ENCODE peak calls at places on chromosomes 6 and 20, in six cellular contexts. Y is trophoblast cell, X is IMR-90, W is H1, N is neuronal stem cell, B is mesenchymal stem cell. G is an unnamed sample.
A peak's percentile ranks its signal among the peaks of the same experiment; 100 is the strongest.

GRCh38 chr6:96236471-96236870 is 220.7 kb downstream of the FUT9 start:
- DNase-seq in Y (no peak), X (no peak), W (no peak), N (no peak), B (no peak), G (no peak)

GRCh38 chr6:33203443-33204164 is 851 bp upstream of the HSD17B8 start:
- DNase-seq in Y (no peak), X (no peak), W (no peak), N (no peak), B (peak; percentile 16), G (no peak)

GRCh38 chr20:60000271-60001026 is 42.2 kb downstream of the CDH26 start:
- DNase-seq in Y (no peak), X (no peak), W (no peak), N (no peak), B (no peak), G (no peak)

GRCh38 chr6:44494011-44494501 is 106.5 kb downstream of the CDC5L start:
- DNase-seq in Y (peak; percentile 81), X (peak; percentile 76), W (no peak), N (no peak), B (peak; percentile 13), G (no peak)

GRCh38 chr6:32462609-32463008 is 22.9 kb downstream of the HLA-DRA start:
- DNase-seq in Y (no peak), X (no peak), W (no peak), N (no peak), B (no peak), G (no peak)

GRCh38 chr6:16503919-16504554 is 257.2 kb downstream of the ATXN1 start:
- DNase-seq in Y (no peak), X (no peak), W (no peak), N (no peak), B (no peak), G (no peak)

GRCh38 chr20:43749734-43750294 is 23.0 kb upstream of the GTSF1L start:
- DNase-seq in Y (peak; percentile 49), X (peak; percentile 38), W (peak; percentile 53), N (peak; percentile 70), B (peak; percentile 61), G (peak; percentile 82)

GRCh38 chr20:9838378-9839295 is at the start of gene PAK5:
- DNase-seq in Y (no peak), X (peak; percentile 15), W (peak; percentile 85), N (peak; percentile 89), B (peak; percentile 6), G (peak; percentile 97)

GRCh38 chr6:9140181-9140580 is 704.8 kb upstream of the SLC35B3 start:
- DNase-seq in Y (no peak), X (peak; percentile 12), W (no peak), N (no peak), B (no peak), G (no peak)

GRCh38 chr6:2891768-2892170 is 11.3 kb downstream of the SERPINB9 start:
- DNase-seq in Y (no peak), X (no peak), W (no peak), N (no peak), B (no peak), G (no peak)

GRCh38 chr6:4322846-4323309 is 187.5 kb upstream of the ECI2 start:
- DNase-seq in Y (peak; percentile 77), X (peak; percentile 26), W (no peak), N (no peak), B (peak; percentile 34), G (no peak)
- H3K14ac ChIP-seq in Y (peak overlapping the region; percentile 65), X (no peak overlapping the region), W (no peak overlapping the region), N (no peak overlapping the region), B (no peak overlapping the region), G (no peak overlapping the region)

DNA sequence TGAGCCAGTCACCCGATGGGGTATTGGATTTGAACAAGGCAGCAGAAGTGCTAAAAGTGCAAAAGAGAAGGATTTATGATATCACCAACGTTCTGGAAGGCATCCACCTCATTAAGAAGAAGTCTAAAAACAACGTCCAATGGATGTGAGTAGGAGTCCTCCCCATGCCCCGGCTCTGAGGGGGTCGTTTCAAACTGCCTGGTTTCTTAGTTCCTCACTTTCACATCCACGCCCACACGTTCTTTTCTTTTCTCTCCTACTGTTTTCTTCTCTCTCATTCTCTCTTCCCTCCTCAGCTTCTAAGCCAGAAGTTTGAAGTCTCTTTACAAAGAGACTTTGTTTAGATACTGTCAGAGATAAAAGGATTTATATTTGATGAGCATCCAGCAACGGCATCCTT is 53.0 kb upstream of the CDKAL1 start:
- DNase-seq in Y (no peak), X (no peak), W (no peak), N (no peak), B (no peak), G (no peak)
- H3K14ac ChIP-seq in Y (no peak overlapping the region), X (no peak overlapping the region), W (no peak overlapping the region), N (no peak overlapping the region), B (no peak overlapping the region), G (no peak overlapping the region)

GRCh38 chr20:15098351-15098750 is 760.9 kb upstream of the FLRT3 start:
- DNase-seq in Y (no peak), X (no peak), W (no peak), N (no peak), B (no peak), G (no peak)

GRCh38 chr20:15100506-15101160 is 763.2 kb upstream of the FLRT3 start:
- DNase-seq in Y (no peak), X (no peak), W (no peak), N (no peak), B (no peak), G (no peak)

DNA sequence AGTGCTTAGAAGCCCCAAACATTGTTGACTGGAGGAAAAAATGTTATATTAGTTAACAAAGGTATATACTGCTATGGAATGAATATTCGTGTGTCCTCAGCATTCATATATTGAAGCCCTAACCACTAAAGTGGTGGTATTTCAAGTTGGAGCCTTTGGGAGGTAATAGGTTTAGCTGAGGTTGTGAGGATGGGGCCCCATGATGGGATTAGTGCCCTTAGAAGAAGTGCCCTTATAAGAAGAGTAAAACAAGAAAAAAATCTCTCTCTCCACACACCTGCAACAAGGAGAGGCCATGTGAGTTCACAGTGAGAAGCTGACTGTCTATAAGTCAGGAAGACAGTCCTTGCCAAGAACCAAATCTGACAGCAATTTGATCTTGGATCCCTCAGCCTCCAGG is 761.7 kb upstream of the FLRT3 start:
- DNase-seq in Y (no peak), X (no peak), W (no peak), N (no peak), B (no peak), G (no peak)
- H3K14ac ChIP-seq in Y (no peak overlapping the region), X (no peak overlapping the region), W (no peak overlapping the region), N (no peak overlapping the region), B (no peak overlapping the region), G (no peak overlapping the region)

DNA sequence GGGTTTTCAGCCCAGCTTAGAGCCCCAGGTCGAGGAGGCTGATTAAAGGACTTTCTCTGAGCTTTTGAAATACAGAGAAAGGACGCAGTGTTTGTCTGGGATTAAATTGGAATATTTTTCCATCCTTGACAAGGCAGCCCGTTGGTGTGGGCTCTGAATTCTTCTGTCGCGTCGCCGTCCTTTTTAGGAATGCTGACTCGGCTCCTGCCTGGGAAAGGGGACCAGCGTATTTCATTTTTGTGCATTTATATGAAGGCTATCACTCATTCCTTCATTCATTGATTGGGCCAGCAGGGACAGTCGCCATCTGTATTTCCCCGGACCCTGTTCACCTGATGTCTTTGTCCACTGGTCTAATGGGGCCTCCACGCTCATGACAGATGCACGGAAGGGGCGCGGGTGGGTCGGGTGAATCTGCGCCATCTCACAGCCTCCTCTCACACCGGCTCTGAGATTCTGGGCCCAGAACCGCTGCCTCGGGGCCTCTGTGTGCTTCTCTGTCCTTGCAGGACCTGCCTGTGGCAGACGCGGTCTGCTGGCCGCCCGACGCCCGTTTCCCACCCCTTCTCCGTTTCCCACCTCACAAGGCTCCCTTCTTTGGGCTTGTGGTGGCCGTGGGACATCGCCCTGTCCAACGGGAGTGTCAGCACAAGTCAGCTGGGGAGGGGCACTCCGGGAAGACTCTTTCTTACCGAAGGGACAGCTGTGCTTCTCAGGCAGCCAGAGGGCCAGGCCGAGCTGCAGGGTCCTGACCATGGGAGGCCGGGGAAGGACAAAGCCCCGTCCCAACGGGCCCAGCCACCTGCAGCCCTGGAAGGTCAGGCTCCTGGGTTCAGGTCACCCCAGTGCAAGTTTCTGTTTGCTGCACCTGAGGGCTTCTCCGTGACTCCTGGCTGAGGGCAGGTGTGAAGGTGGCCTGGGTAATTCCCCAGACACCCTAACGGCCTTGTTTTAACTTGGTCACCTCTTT is 157.3 kb downstream of the TAF4 start:
- DNase-seq in Y (no peak), X (no peak), W (no peak), N (no peak), B (no peak), G (no peak)
- H3K14ac ChIP-seq in Y (no peak overlapping the region), X (no peak overlapping the region), W (no peak overlapping the region), N (peak overlapping the region; percentile 97), B (no peak overlapping the region), G (no peak overlapping the region)

DNA sequence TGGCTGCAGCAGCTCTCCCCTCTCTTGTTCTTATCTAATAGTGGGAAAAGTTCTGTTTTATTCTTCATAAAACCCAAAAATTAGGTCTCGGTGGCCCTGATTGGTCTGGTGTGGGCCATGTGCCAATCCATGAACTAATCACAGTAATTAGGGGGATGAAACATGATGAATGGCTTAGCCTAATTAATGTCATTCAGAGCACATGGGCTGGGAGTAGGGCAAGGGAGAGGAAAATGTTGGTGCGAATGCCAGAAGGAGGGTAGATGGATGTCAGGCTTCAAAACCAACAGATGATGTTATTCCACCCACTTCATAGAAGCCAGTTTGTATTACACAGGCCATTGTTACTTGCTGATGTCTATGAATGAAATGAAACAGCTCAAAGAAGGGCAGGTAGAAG is 46.5 kb downstream of the PLEKHG1 start:
- DNase-seq in Y (no peak), X (no peak), W (no peak), N (no peak), B (no peak), G (no peak)
- H3K14ac ChIP-seq in Y (no peak overlapping the region), X (no peak overlapping the region), W (no peak overlapping the region), N (no peak overlapping the region), B (no peak overlapping the region), G (no peak overlapping the region)

DNA sequence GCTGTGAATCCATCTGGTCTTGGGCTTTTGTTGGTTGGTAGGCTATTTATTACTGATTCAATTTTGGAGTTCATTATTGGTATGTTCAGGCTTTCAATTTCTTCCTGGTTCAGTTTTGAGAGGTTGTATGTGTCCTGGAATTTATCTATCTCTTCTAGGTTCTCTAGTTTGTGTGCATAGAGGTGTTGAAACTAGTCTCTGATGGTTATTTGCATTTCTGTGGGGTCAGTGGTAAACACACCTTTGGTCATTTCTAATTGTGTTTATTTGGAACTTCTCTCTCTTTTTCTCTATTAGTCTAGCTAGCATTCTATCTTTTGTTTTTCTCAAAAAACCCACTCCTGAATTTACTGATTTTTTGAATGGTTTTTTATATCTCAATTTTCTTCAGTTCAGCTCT is 70.1 kb upstream of the IRAK1BP1 start:
- DNase-seq in Y (no peak), X (no peak), W (no peak), N (no peak), B (no peak), G (no peak)
- H3K14ac ChIP-seq in Y (no peak overlapping the region), X (no peak overlapping the region), W (no peak overlapping the region), N (no peak overlapping the region), B (no peak overlapping the region), G (no peak overlapping the region)